ENCODE peak calls at places on chromosome 20, in eight cellular contexts. O, S, X, K, F, P, D and C are unnamed samples.

GRCh38 chr20:38034108-38034649 is 633 bp downstream of the RPRD1B start:
- DNase-seq in O (no peak), S (no peak), X (no peak), K (no peak), F (no peak), P (no peak), D (no peak), C (no peak)

GRCh38 chr20:444862-445426 is 17.4 kb downstream of the TBC1D20 start:
- DNase-seq in O (no peak), S (peak; percentile 24), X (no peak), K (peak; percentile 24), F (no peak), P (no peak), D (no peak), C (no peak)

GRCh38 chr20:10313215-10313614 is 94.6 kb downstream of the SNAP25 start:
- DNase-seq in O (no peak), S (peak; percentile 37), X (no peak), K (peak; percentile 37), F (no peak), P (no peak), D (no peak), C (no peak)

GRCh38 chr20:11457476-11457875 is 460.2 kb upstream of the BTBD3 start:
- DNase-seq in O (no peak), S (no peak), X (no peak), K (peak; percentile 82), F (no peak), P (no peak), D (no peak), C (no peak)

GRCh38 chr20:58046311-58046710 is 182.1 kb downstream of the ANKRD60 start:
- DNase-seq in O (no peak), S (no peak), X (no peak), K (no peak), F (no peak), P (no peak), D (no peak), C (no peak)

GRCh38 chr20:54293526-54293925 is 85.6 kb downstream of the PFDN4 start:
- DNase-seq in O (no peak), S (peak; percentile 46), X (no peak), K (peak; percentile 68), F (no peak), P (no peak), D (no peak), C (no peak)

GRCh38 chr20:36856196-36856595 is 19.7 kb upstream of the TLDC2 start:
- DNase-seq in O (no peak), S (peak; percentile 33), X (no peak), K (no peak), F (no peak), P (no peak), D (no peak), C (no peak)

GRCh38 chr20:59616306-59616705 is 12.0 kb downstream of the PHACTR3 start:
- DNase-seq in O (no peak), S (no peak), X (no peak), K (no peak), F (no peak), P (no peak), D (no peak), C (no peak)

GRCh38 chr20:57404419-57405072 is 13.3 kb downstream of the RBM38 start:
- DNase-seq in O (no peak), S (no peak), X (no peak), K (no peak), F (no peak), P (no peak), D (no peak), C (no peak)

DNA sequence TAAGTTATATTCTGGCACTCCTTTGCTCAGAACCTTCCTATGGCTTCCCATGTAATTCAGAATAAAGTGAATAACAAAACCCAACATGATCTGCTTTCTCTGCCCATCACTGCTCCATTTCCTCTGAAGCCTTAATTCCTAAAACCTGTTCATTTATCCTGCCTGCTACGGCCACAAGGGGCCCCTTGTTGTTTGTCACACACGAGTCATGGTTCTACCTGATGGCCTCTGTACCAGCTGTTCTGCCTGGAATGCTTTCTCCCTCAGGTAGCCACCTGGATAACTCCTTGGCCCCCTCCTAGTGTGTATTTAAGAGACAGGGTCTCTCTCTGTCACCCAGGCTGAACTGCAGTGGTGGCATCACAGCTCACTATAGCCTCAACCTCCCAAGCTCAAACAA is 26.8 kb downstream of the ERGIC3 start:
- DNase-seq in O (peak; percentile 69), S (no peak), X (peak; percentile 16), K (no peak), F (peak; percentile 38), P (no peak), D (peak; percentile 22), C (no peak)
- TF ChIP-seq CTCF in O (peak; percentile 64), S (no peak), X (peak; percentile 59), K (no peak), F (peak; percentile 26), P (no peak), D (peak; percentile 10), C (no peak)

GRCh38 chr20:46400828-46401477 is 5.5 kb downstream of the ELMO2 start:
- DNase-seq in O (no peak), S (peak; percentile 67), X (no peak), K (peak; percentile 42), F (peak; percentile 13), P (no peak), D (no peak), C (no peak)

GRCh38 chr20:46399401-46399800 is 7.0 kb downstream of the ELMO2 start:
- DNase-seq in O (no peak), S (no peak), X (no peak), K (no peak), F (no peak), P (no peak), D (no peak), C (no peak)

GRCh38 chr20:46402236-46402886 is 4.1 kb downstream of the ELMO2 start:
- DNase-seq in O (no peak), S (peak; percentile 46), X (no peak), K (peak; percentile 61), F (no peak), P (no peak), D (no peak), C (no peak)

GRCh38 chr20:46400253-46400652 is 6.2 kb downstream of the ELMO2 start:
- DNase-seq in O (no peak), S (peak; percentile 90), X (no peak), K (peak; percentile 69), F (peak; percentile 46), P (no peak), D (no peak), C (no peak)

DNA sequence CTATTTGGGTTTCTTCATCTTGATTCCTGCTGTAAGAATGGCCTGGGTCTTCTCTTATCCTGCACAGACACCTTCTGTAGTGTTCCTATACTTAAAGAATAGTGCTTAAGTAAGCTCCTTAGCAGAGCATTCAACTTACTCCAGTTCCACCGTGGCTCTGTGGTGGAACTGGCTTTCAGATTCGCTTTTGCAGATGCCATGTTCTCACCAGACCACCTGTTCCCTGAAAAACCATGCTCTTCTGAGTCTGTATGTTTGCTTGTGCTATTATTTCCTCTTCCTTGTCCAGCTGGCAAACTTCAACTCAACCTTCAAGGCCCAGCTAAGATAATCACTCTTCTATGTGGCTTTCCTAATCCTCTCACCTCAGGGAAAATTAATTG is 4.9 kb downstream of the ELMO2 start:
- DNase-seq in O (no peak), S (no peak), X (no peak), K (no peak), F (no peak), P (no peak), D (no peak), C (no peak)
- H3K4me1 ChIP-seq in O (peaks cover 9% of the 10 kb centered on the region), S (peaks cover 17% of the 10 kb centered on the region), X (peaks cover 3% of the 10 kb centered on the region), K (peaks cover 16% of the 10 kb centered on the region), F (peaks cover 34% of the 10 kb centered on the region), P (peaks cover 85% of the 10 kb centered on the region), D (peaks cover 66% of the 10 kb centered on the region), C (peaks cover 11% of the 10 kb centered on the region)

GRCh38 chr20:3696200-3696599 is 14.4 kb upstream of the ADAM33 start:
- DNase-seq in O (no peak), S (peak; percentile 25), X (no peak), K (no peak), F (no peak), P (no peak), D (no peak), C (no peak)
- TF ChIP-seq CTCF in O (peak; percentile 68), S (peak; percentile 67), X (peak; percentile 57), K (peak; percentile 30), F (peak; percentile 21), P (no peak), D (no peak), C (peak; percentile 23)

DNA sequence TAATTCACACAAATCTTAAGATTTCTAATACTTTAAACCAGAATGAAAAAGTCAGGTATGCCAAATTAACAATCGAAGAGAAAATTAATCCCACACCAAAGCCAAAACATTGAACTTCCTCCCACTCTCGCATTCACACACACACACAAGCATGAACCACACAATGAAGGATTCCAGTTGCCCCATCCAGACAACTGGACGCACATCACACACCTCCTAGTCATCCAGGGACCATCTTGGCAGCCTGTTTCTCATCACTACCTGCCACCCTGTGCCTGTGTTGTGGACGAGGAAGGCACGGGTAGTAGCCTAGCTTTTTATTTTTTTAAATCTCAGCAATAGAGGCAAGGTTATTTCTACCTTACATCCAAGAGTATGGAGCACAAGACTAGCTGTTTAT is 15.2 kb downstream of the B4GALT5 start:
- DNase-seq in O (no peak), S (no peak), X (no peak), K (no peak), F (no peak), P (no peak), D (no peak), C (no peak)
- H3K4me1 ChIP-seq in O (peaks cover 22% of the 10 kb centered on the region), S (peaks cover 5% of the 10 kb centered on the region), X (peaks cover 97% of the 10 kb centered on the region), K (peaks cover 46% of the 10 kb centered on the region), F (peaks cover 24% of the 10 kb centered on the region), P (peaks cover 98% of the 10 kb centered on the region), D (peaks cover 70% of the 10 kb centered on the region), C (no peaks in the 10 kb centered on the region)

GRCh38 chr20:20772492-20773047 is 60.1 kb upstream of the RALGAPA2 start:
- DNase-seq in O (no peak), S (no peak), X (no peak), K (no peak), F (no peak), P (no peak), D (no peak), C (no peak)

GRCh38 chr20:20763652-20764051 is 51.2 kb upstream of the RALGAPA2 start:
- DNase-seq in O (no peak), S (no peak), X (no peak), K (no peak), F (no peak), P (no peak), D (no peak), C (no peak)

GRCh38 chr20:20765696-20766095 is 53.3 kb upstream of the RALGAPA2 start:
- DNase-seq in O (no peak), S (no peak), X (no peak), K (no peak), F (no peak), P (no peak), D (no peak), C (no peak)

DNA sequence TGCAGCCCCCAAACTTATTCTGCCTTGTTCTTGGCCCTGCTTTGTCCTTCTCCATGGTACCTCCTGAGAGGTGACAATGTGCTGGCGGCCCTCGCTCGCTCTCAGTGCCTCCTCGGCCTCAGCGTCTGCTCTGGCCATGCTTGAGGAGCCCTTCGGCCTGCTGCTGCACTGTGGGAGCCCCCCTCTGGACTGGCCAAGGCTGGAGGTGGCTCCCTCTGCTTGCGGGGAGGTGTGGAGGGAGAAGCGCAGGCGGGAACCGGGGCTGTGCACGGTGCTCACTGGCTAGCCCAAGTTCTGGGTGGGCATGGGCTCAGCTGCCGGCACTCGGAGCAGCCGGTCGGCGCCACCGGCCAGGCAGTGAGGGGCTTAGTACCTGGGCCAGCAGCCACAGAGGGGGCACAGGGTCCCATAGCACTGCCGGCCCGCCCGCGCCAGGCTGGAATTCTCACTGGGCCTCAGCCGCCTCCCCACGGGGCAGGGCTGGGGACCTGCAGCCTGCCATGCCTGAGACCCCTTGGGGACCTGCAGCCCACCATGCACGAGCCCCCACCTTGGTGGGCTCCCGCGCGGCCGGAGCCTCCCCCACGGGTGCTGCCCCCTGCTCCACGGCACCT is 55.9 kb upstream of the RALGAPA2 start:
- DNase-seq in O (no peak), S (no peak), X (no peak), K (no peak), F (no peak), P (no peak), D (no peak), C (no peak)
- TF ChIP-seq CTCF in O (no peak), S (no peak), X (no peak), K (no peak), F (no peak), P (no peak), D (no peak), C (no peak)